ENCODE peak calls at places on chromosomes 1 and 21, in seven cellular contexts. L, I, W, A, X, B and M are unnamed samples.
A peak's percentile ranks its signal among the peaks of the same experiment; 100 is the strongest.

GRCh38 chr1:182394055-182394775 is 2.6 kb upstream of the GLUL start:
- DNase-seq in L (no peak), I (no peak), W (peak; percentile 34), A (no peak), X (no peak), B (no peak), M (no peak)

GRCh38 chr21:29309703-29310102 is 11.0 kb downstream of the BACH1 start:
- DNase-seq in L (no peak), I (no peak), W (no peak), A (no peak), X (no peak), B (no peak), M (no peak)

GRCh38 chr1:177001556-177001955 is 163.0 kb downstream of the ASTN1 start:
- DNase-seq in L (no peak), I (no peak), W (no peak), A (no peak), X (no peak), B (no peak), M (no peak)

GRCh38 chr1:159980076-159980475 is 26.0 kb upstream of the SLAMF9 start:
- DNase-seq in L (no peak), I (no peak), W (no peak), A (no peak), X (no peak), B (no peak), M (no peak)

GRCh38 chr1:168520052-168520751 is 23.6 kb downstream of the XCL2 start:
- DNase-seq in L (no peak), I (no peak), W (no peak), A (no peak), X (no peak), B (no peak), M (peak; percentile 2)

GRCh38 chr21:21898801-21899200 is 900.6 kb downstream of the NCAM2 start:
- DNase-seq in L (no peak), I (no peak), W (no peak), A (no peak), X (no peak), B (no peak), M (no peak)

GRCh38 chr21:41642399-41642798 is 124.5 kb downstream of the RIPK4 start:
- DNase-seq in L (no peak), I (no peak), W (peak; percentile 49), A (peak; percentile 36), X (peak; percentile 43), B (no peak), M (no peak)

GRCh38 chr1:209652873-209653401 is 712 bp upstream of the LAMB3 start:
- DNase-seq in L (peak; percentile 95), I (no peak), W (peak; percentile 75), A (no peak), X (peak; percentile 98), B (peak; percentile 94), M (no peak)

GRCh38 chr1:88327391-88328267 is 356.4 kb upstream of the PKN2 start:
- DNase-seq in L (no peak), I (no peak), W (peak; percentile 80), A (peak; percentile 76), X (peak; percentile 72), B (no peak), M (no peak)

GRCh38 chr1:179590671-179591070 is 961 bp upstream of the TDRD5 start:
- DNase-seq in L (no peak), I (no peak), W (no peak), A (no peak), X (no peak), B (no peak), M (no peak)

GRCh38 chr1:29920316-29920715 is 684.0 kb downstream of the PTPRU start:
- DNase-seq in L (no peak), I (no peak), W (no peak), A (no peak), X (no peak), B (no peak), M (no peak)

GRCh38 chr21:42097860-42098259 is 26.7 kb downstream of the UMODL1 start:
- DNase-seq in L (peak; percentile 85), I (no peak), W (peak; percentile 90), A (peak; percentile 98), X (peak; percentile 91), B (peak; percentile 71), M (no peak)